ENCODE peak calls at places on chromosome 19, in five cellular contexts. N is lower lobe of right lung, J is heart right ventricle, U is progenitor cell of endocrine pancreas, E is GDM1. Z is an unnamed sample.

GRCh38 chr19:33199441-33200265 is 5.5 kb downstream of the LRP3 start:
- DNase-seq in N (no peak), J (no peak), E (no peak), U (no peak), Z (no peak)

GRCh38 chr19:48606463-48607358 is at the start of gene SPACA4:
- DNase-seq in J (no peak), U (no peak), N (no peak), E (no peak), Z (no peak)

GRCh38 chr19:55703790-55704215 is 28.8 kb downstream of the EPN1 start:
- DNase-seq in U (no peak), E (no peak), N (no peak), J (no peak), Z (no peak)

GRCh38 chr19:6590458-6591319 is at the start of gene CD70:
- DNase-seq in N (no peak), E (peak), U (no peak), J (no peak), Z (no peak)

GRCh38 chr19:31969955-31970545 is 375.4 kb upstream of the ZNF507 start:
- DNase-seq in E (no peak), N (no peak), U (no peak), J (no peak), Z (no peak)

GRCh38 chr19:9531933-9532332 is 6.5 kb downstream of the ZNF426 start:
- DNase-seq in U (no peak), J (no peak), N (no peak), E (no peak), Z (no peak)

GRCh38 chr19:6278740-6279619 is 795 bp downstream of the MLLT1 start:
- DNase-seq in U (no peak), E (no peak), J (no peak), N (no peak), Z (no peak)

GRCh38 chr19:19997656-19998268 is 41.5 kb downstream of the ZNF682 start:
- DNase-seq in J (peak), E (no peak), N (no peak), U (no peak), Z (no peak)

GRCh38 chr19:31023038-31023437 is 326.2 kb downstream of the TSHZ3 start:
- DNase-seq in U (no peak), E (no peak), J (no peak), N (no peak), Z (no peak)

Z was measured in stimulated activated CD8-positive, alpha-beta memory T cell treated with anti-CD3 and anti-CD28 coated beads, Interleukin-4, amount 100 ng/mL, for 1 hour.